ENCODE peak calls at places on chromosomes 6 and 20, in six cellular contexts. L, K, Y, R, N and U are unnamed samples.

GRCh38 chr6:14897836-14898235 is 348.0 kb upstream of the JARID2 start:
- DNase-seq in L (peak; percentile 50), K (no peak), Y (no peak), R (no peak), N (no peak), U (no peak)

GRCh38 chr6:3648724-3649123 is 102.8 kb downstream of the PXDC1 start:
- DNase-seq in L (no peak), K (no peak), Y (no peak), R (no peak), N (no peak), U (no peak)

GRCh38 chr20:13119583-13119982 is 101.5 kb upstream of the ISM1 start:
- DNase-seq in L (no peak), K (peak; percentile 35), Y (no peak), R (peak; percentile 66), N (no peak), U (no peak)

GRCh38 chr6:45532626-45533258 is 155.0 kb upstream of the SUPT3H start:
- DNase-seq in L (no peak), K (no peak), Y (no peak), R (no peak), N (no peak), U (no peak)

GRCh38 chr6:7617954-7618764 is 28.2 kb downstream of the SNRNP48 start:
- DNase-seq in L (no peak), K (peak; percentile 69), Y (no peak), R (no peak), N (no peak), U (no peak)

GRCh38 chr20:58698741-58699141 is 6.1 kb downstream of the NPEPL1 start:
- DNase-seq in L (no peak), K (no peak), Y (no peak), R (no peak), N (peak; percentile 78), U (no peak)

GRCh38 chr6:87104657-87105056 is 9.8 kb upstream of the CGA start:
- DNase-seq in L (no peak), K (no peak), Y (peak; percentile 6), R (no peak), N (no peak), U (no peak)

GRCh38 chr6:30820196-30820595 is 64.1 kb upstream of the DDR1 start:
- DNase-seq in L (no peak), K (peak; percentile 18), Y (no peak), R (no peak), N (peak; percentile 81), U (no peak)

GRCh38 chr6:106448000-106448426 is 87.5 kb downstream of the CRYBG1 start:
- DNase-seq in L (peak; percentile 73), K (no peak), Y (peak; percentile 1), R (peak; percentile 17), N (no peak), U (no peak)

GRCh38 chr6:138418118-138418742 is 14.2 kb downstream of the HEBP2 start:
- DNase-seq in L (no peak), K (no peak), Y (no peak), R (no peak), N (no peak), U (no peak)

GRCh38 chr6:161922631-161923119 is 648.8 kb upstream of the AGPAT4 start:
- DNase-seq in L (no peak), K (no peak), Y (no peak), R (no peak), N (no peak), U (no peak)

GRCh38 chr6:156884306-156884705 is 107.1 kb downstream of the ARID1B start:
- DNase-seq in L (no peak), K (no peak), Y (no peak), R (no peak), N (no peak), U (no peak)

GRCh38 chr20:44768854-44769480 is 23.3 kb downstream of the KCNK15 start:
- DNase-seq in L (no peak), K (no peak), Y (no peak), R (no peak), N (no peak), U (no peak)

GRCh38 chr6:109804020-109804419 is 112.9 kb downstream of the FIG4 start:
- DNase-seq in L (no peak), K (no peak), Y (no peak), R (no peak), N (no peak), U (no peak)

GRCh38 chr6:34360556-34360955 is 31.9 kb downstream of the NUDT3 start:
- DNase-seq in L (no peak), K (no peak), Y (no peak), R (no peak), N (no peak), U (no peak)

GRCh38 chr6:43239054-43239453 is 4.2 kb upstream of the TTBK1 start:
- DNase-seq in L (no peak), K (no peak), Y (no peak), R (no peak), N (no peak), U (no peak)

GRCh38 chr6:110650755-110651154 is 164.5 kb downstream of the CDK19 start:
- DNase-seq in L (no peak), K (no peak), Y (no peak), R (no peak), N (no peak), U (no peak)

GRCh38 chr20:51492167-51493092 is 50.1 kb downstream of the NFATC2 start:
- DNase-seq in L (no peak), K (no peak), Y (no peak), R (no peak), N (peak; percentile 81), U (no peak)

GRCh38 chr6:127366281-127367022 is 23.0 kb upstream of the ECHDC1 start:
- DNase-seq in L (no peak), K (peak; percentile 81), Y (no peak), R (no peak), N (no peak), U (no peak)

GRCh38 chr6:128319946-128320345 is 200.5 kb downstream of the PTPRK start:
- DNase-seq in L (no peak), K (no peak), Y (no peak), R (no peak), N (no peak), U (no peak)

GRCh38 chr6:35725721-35726438 is 11.0 kb upstream of the ARMC12 start:
- DNase-seq in L (no peak), K (no peak), Y (no peak), R (peak; percentile 9), N (peak; percentile 85), U (no peak)

GRCh38 chr20:43243672-43244269 is 54.1 kb upstream of the PTPRT start:
- DNase-seq in L (no peak), K (no peak), Y (no peak), R (no peak), N (peak; percentile 79), U (no peak)

GRCh38 chr6:80550271-80550670 is 443.8 kb downstream of the BCKDHB start:
- DNase-seq in L (no peak), K (no peak), Y (no peak), R (no peak), N (no peak), U (no peak)

GRCh38 chr20:53949319-53949839 is 121.0 kb downstream of the BCAS1 start:
- DNase-seq in L (no peak), K (peak; percentile 79), Y (peak; percentile 59), R (peak; percentile 89), N (peak; percentile 83), U (no peak)

GRCh38 chr6:27847706-27848105 is 64.5 kb downstream of the OR2B2 start:
- DNase-seq in L (no peak), K (no peak), Y (no peak), R (no peak), N (no peak), U (no peak)

GRCh38 chr20:38113401-38114325 is 51.4 kb downstream of the TGM2 start:
- DNase-seq in L (no peak), K (no peak), Y (peak; percentile 3), R (no peak), N (no peak), U (no peak)

GRCh38 chr6:5764401-5764955 is 242.2 kb downstream of the NRN1 start:
- DNase-seq in L (no peak), K (no peak), Y (no peak), R (no peak), N (no peak), U (no peak)

GRCh38 chr6:156729248-156729647 is 47.9 kb upstream of the ARID1B start:
- DNase-seq in L (no peak), K (peak; percentile 7), Y (no peak), R (no peak), N (no peak), U (no peak)

GRCh38 chr6:148455674-148456559 is 113.3 kb downstream of the SASH1 start:
- DNase-seq in L (no peak), K (no peak), Y (no peak), R (no peak), N (no peak), U (no peak)

GRCh38 chr6:55925292-55925691 is 49.9 kb upstream of the BMP5 start:
- DNase-seq in L (no peak), K (no peak), Y (no peak), R (no peak), N (no peak), U (no peak)

GRCh38 chr6:47698342-47698787 is at the start of gene ADGRF4:
- DNase-seq in L (no peak), K (peak; percentile 65), Y (no peak), R (no peak), N (no peak), U (no peak)

GRCh38 chr6:46776070-46776752 is 17.0 kb upstream of the MEP1A start:
- DNase-seq in L (no peak), K (no peak), Y (no peak), R (no peak), N (no peak), U (no peak)

GRCh38 chr20:38833154-38833856 is 27.8 kb downstream of the PPP1R16B start:
- DNase-seq in L (no peak), K (no peak), Y (no peak), R (no peak), N (no peak), U (no peak)

GRCh38 chr6:111841822-111842221 is 31.4 kb downstream of the FYN start:
- DNase-seq in L (no peak), K (no peak), Y (no peak), R (peak; percentile 55), N (no peak), U (no peak)

GRCh38 chr6:148608211-148608951 is 138.4 kb upstream of the UST start:
- DNase-seq in L (no peak), K (no peak), Y (no peak), R (no peak), N (no peak), U (no peak)

GRCh38 chr6:22880686-22881433 is 311.5 kb downstream of the HDGFL1 start:
- DNase-seq in L (no peak), K (peak; percentile 50), Y (no peak), R (no peak), N (no peak), U (no peak)

GRCh38 chr6:149037026-149037734 is 280.3 kb upstream of the TAB2 start:
- DNase-seq in L (no peak), K (no peak), Y (no peak), R (no peak), N (no peak), U (no peak)

GRCh38 chr20:35199696-35200095 is 26.8 kb upstream of the MMP24 start:
- DNase-seq in L (no peak), K (no peak), Y (no peak), R (no peak), N (no peak), U (no peak)